ENCODE peak calls at places on chromosome 2, in four cellular contexts. A is WTC11; I is stimulated activated naive CD8-positive, alpha-beta T cell treated with anti-CD3 and anti-CD28 coated beads, Interleukin-15, Interleukin-2, amounts not matched to agents 100 U/mL and 50 U/mL, for 24 hours; L is memory B cell. D is an unnamed sample.

GRCh38 chr2:232085826-232086425 is 124.4 kb downstream of the DIS3L2 start:
- DNase-seq in I (no peak), A (no peak), L (no peak), D (no peak)

GRCh38 chr2:197286805-197287595 is 23.6 kb downstream of the ANKRD44 start:
- DNase-seq in I (no peak), A (no peak), L (no peak), D (peak)

GRCh38 chr2:235940330-235940729 is 227.9 kb downstream of the GBX2 start:
- DNase-seq in L (no peak), I (no peak), A (no peak), D (peak)

GRCh38 chr2:11344956-11345671 is 678 bp upstream of the ROCK2 start:
- DNase-seq in A (peak), L (peak), I (peak), D (peak)

GRCh38 chr2:27306657-27307544 is 1.3 kb downstream of the UCN start:
- DNase-seq in L (peak), I (peak), A (peak), D (no peak)

GRCh38 chr2:159613515-159614336 is 2.6 kb downstream of the BAZ2B start:
- DNase-seq in A (no peak), I (no peak), L (no peak), D (no peak)

GRCh38 chr2:43417296-43417695 is 178.5 kb downstream of the THADA start:
- DNase-seq in A (no peak), I (no peak), L (no peak), D (no peak)

GRCh38 chr2:20356042-20356441 is 5.4 kb upstream of the PUM2 start:
- DNase-seq in A (no peak), I (no peak), L (no peak), D (peak)

GRCh38 chr2:44582363-44583008 is 220.7 kb downstream of the CAMKMT start:
- DNase-seq in L (no peak), A (no peak), I (no peak), D (no peak)

GRCh38 chr2:118312963-118313756 is 224.9 kb downstream of the INSIG2 start:
- DNase-seq in A (peak), I (no peak), L (no peak), D (no peak)

GRCh38 chr2:70083344-70084156 is 3.7 kb upstream of the PCBP1 start:
- DNase-seq in I (peak), A (no peak), L (peak), D (no peak)

GRCh38 chr2:60552096-60552850 is 1.2 kb downstream of the BCL11A start:
- DNase-seq in A (peak), I (peak), L (peak), D (no peak)

GRCh38 chr2:39871291-39871761 is 92.3 kb upstream of the THUMPD2 start:
- DNase-seq in I (no peak), A (no peak), L (no peak), D (peak)

GRCh38 chr2:60678551-60678950 is 77.5 kb upstream of the PAPOLG start:
- DNase-seq in A (no peak), I (no peak), L (no peak), D (no peak)

GRCh38 chr2:173991857-173992588 is 26.9 kb upstream of the SP3 start:
- DNase-seq in I (no peak), L (no peak), A (no peak), D (no peak)

GRCh38 chr2:233059797-233060499 is at the start of gene INPP5D:
- DNase-seq in L (peak), I (peak), A (no peak), D (no peak)

GRCh38 chr2:130728007-130728454 is 839 bp upstream of the GPR148 start:
- DNase-seq in I (peak), L (peak), A (peak), D (no peak)

GRCh38 chr2:19409001-19409400 is 50.6 kb upstream of the OSR1 start:
- DNase-seq in I (no peak), A (no peak), L (no peak), D (no peak)

GRCh38 chr2:175057078-175057685 is 52.0 kb upstream of the CHN1 start:
- DNase-seq in L (no peak), I (no peak), A (peak), D (peak)

GRCh38 chr2:20661028-20661980 is 5.6 kb upstream of the GDF7 start:
- DNase-seq in A (peak), L (peak), I (peak), D (peak)

GRCh38 chr2:73970850-73971471 is 13.7 kb upstream of the TET3 start:
- DNase-seq in A (peak), I (peak), L (peak), D (no peak)

GRCh38 chr2:60492550-60492949 is 60.9 kb downstream of the BCL11A start:
- DNase-seq in L (no peak), I (no peak), A (no peak), D (no peak)

GRCh38 chr2:195672674-195673073 is 15.6 kb downstream of the SLC39A10 start:
- DNase-seq in A (no peak), L (no peak), I (no peak), D (no peak)

GRCh38 chr2:498493-499178 is 178.6 kb downstream of the TMEM18 start:
- DNase-seq in L (no peak), I (no peak), A (no peak), D (no peak)

GRCh38 chr2:128403814-128404708 is 85.4 kb upstream of the HS6ST1 start:
- DNase-seq in L (no peak), A (no peak), I (no peak), D (no peak)

GRCh38 chr2:128402921-128403670 is 84.4 kb upstream of the HS6ST1 start:
- DNase-seq in A (no peak), L (no peak), I (no peak), D (no peak)

GRCh38 chr2:161095314-161095713 is 64.9 kb upstream of the TANK start:
- DNase-seq in L (no peak), I (no peak), A (no peak), D (no peak)

GRCh38 chr2:111898703-111899514 is 502 bp downstream of the MERTK start:
- DNase-seq in L (peak), I (peak), A (peak), D (no peak)

GRCh38 chr2:26968001-26968400 is 2.4 kb upstream of the MAPRE3 start:
- DNase-seq in A (no peak), L (no peak), I (no peak), D (no peak)

GRCh38 chr2:191625016-191625415 is 52.9 kb upstream of the NABP1 start:
- DNase-seq in I (no peak), L (no peak), A (no peak), D (no peak)

GRCh38 chr2:231685349-231686191 is 22.8 kb upstream of the PTMA start:
- DNase-seq in I (peak), L (no peak), A (peak), D (no peak)